ENCODE peak calls at places on chromosomes 13 and 19, in six cellular contexts. H is aorta; G is right lobe of liver; O is hepatocyte; E is tibial nerve; J is CD4-positive, alpha-beta T cell. T is an unnamed sample.
A peak's percentile ranks its signal among the peaks of the same experiment; 100 is the strongest.

GRCh38 chr13:33838567-33839131 is 20.7 kb downstream of the RFC3 start:
- DNase-seq in H (no peak), G (no peak), O (no peak), E (peak; percentile 11), J (no peak), T (no peak)

GRCh38 chr19:1239796-1240737 is 1.5 kb upstream of the ATP5F1D start:
- DNase-seq in H (peak; percentile 91), G (peak; percentile 86), O (peak; percentile 98), E (peak; percentile 80), J (peak; percentile 87), T (peak; percentile 89)

GRCh38 chr19:18898533-18899408 is 2.8 kb upstream of the CERS1 start:
- DNase-seq in H (peak; percentile 37), G (no peak), O (no peak), E (no peak), J (no peak), T (no peak)

GRCh38 chr19:412356-413355 is 3.7 kb upstream of the C2CD4C start:
- DNase-seq in H (peak; percentile 24), G (peak; percentile 41), O (peak; percentile 67), E (no peak), J (no peak), T (peak; percentile 36)

GRCh38 chr19:12260861-12261260 is 33.8 kb downstream of the ZNF44 start:
- DNase-seq in H (no peak), G (no peak), O (no peak), E (no peak), J (no peak), T (no peak)

GRCh38 chr13:113291997-113292862 is 4.8 kb upstream of the LAMP1 start:
- DNase-seq in H (peak; percentile 56), G (no peak), O (peak; percentile 34), E (no peak), J (no peak), T (peak; percentile 66)

GRCh38 chr19:35167251-35168119 is 12.9 kb downstream of the FXYD5 start:
- DNase-seq in H (no peak), G (no peak), O (no peak), E (no peak), J (no peak), T (no peak)

GRCh38 chr13:112983428-112984196 is 14.6 kb downstream of the MCF2L start:
- DNase-seq in H (no peak), G (no peak), O (peak; percentile 83), E (no peak), J (no peak), T (no peak)

GRCh38 chr19:35773020-35773809 is 2.1 kb upstream of the ARHGAP33 start:
- DNase-seq in H (no peak), G (no peak), O (no peak), E (no peak), J (no peak), T (no peak)

GRCh38 chr19:13103961-13104847 is 1.5 kb upstream of the LYL1 start:
- DNase-seq in H (peak; percentile 81), G (peak; percentile 83), O (no peak), E (no peak), J (peak; percentile 51), T (peak; percentile 79)

GRCh38 chr13:20713014-20713376 is 9.5 kb downstream of the IL17D start:
- DNase-seq in H (no peak), G (no peak), O (no peak), E (no peak), J (no peak), T (no peak)

GRCh38 chr13:111139452-111139851 is 24.3 kb downstream of the ARHGEF7 start:
- DNase-seq in H (no peak), G (no peak), O (no peak), E (no peak), J (no peak), T (no peak)

GRCh38 chr19:13102416-13102665 is 317 bp downstream of the LYL1 start:
- DNase-seq in H (peak; percentile 86), G (no peak), O (no peak), E (no peak), J (no peak), T (no peak)

GRCh38 chr19:11570039-11570462 is 7.4 kb downstream of the ACP5 start:
- DNase-seq in H (no peak), G (no peak), O (no peak), E (no peak), J (no peak), T (no peak)

GRCh38 chr13:73449258-73449657 is 390.5 kb downstream of the KLF5 start:
- DNase-seq in H (no peak), G (no peak), O (no peak), E (no peak), J (no peak), T (no peak)

GRCh38 chr13:80177327-80177726 is 163.6 kb downstream of the SPRY2 start:
- DNase-seq in H (no peak), G (no peak), O (no peak), E (no peak), J (no peak), T (no peak)

GRCh38 chr13:32309312-32309711 is 5.9 kb downstream of the ZAR1L start:
- DNase-seq in H (no peak), G (no peak), O (no peak), E (no peak), J (no peak), T (no peak)

GRCh38 chr19:40411125-40411842 is 1.9 kb downstream of the PRX start:
- DNase-seq in H (no peak), G (no peak), O (no peak), E (no peak), J (no peak), T (no peak)

GRCh38 chr19:10560154-10560553 is 5.7 kb downstream of the KRI1 start:
- DNase-seq in H (no peak), G (no peak), O (no peak), E (no peak), J (no peak), T (no peak)

GRCh38 chr13:32261567-32261966 is 53.6 kb downstream of the ZAR1L start:
- DNase-seq in H (peak; percentile 83), G (no peak), O (peak; percentile 76), E (peak; percentile 55), J (no peak), T (no peak)

GRCh38 chr19:47095707-47096704 is 17.6 kb downstream of the ZC3H4 start:
- DNase-seq in H (no peak), G (peak; percentile 97), O (peak; percentile 92), E (no peak), J (no peak), T (peak; percentile 92)

GRCh38 chr19:29674374-29675119 is 9.3 kb downstream of the PLEKHF1 start:
- DNase-seq in H (no peak), G (no peak), O (no peak), E (no peak), J (no peak), T (no peak)

GRCh38 chr19:24098359-24098758 is 11.4 kb downstream of the ZNF254 start:
- DNase-seq in H (no peak), G (no peak), O (no peak), E (no peak), J (no peak), T (no peak)

GRCh38 chr13:91797567-91797966 is 399.1 kb downstream of the GPC5 start:
- DNase-seq in H (no peak), G (no peak), O (no peak), E (no peak), J (no peak), T (no peak)

GRCh38 chr13:111882351-111882750 is 184.6 kb upstream of the SOX1 start:
- DNase-seq in H (no peak), G (no peak), O (no peak), E (no peak), J (no peak), T (no peak)

GRCh38 chr13:45297456-45298205 is 43.4 kb downstream of the TPT1 start:
- DNase-seq in H (no peak), G (no peak), O (no peak), E (no peak), J (no peak), T (no peak)

GRCh38 chr13:111399334-111399733 is 78.9 kb downstream of the TEX29 start:
- DNase-seq in H (no peak), G (no peak), O (no peak), E (no peak), J (no peak), T (no peak)

GRCh38 chr13:107324416-107325204 is 756.7 kb upstream of the ARGLU1 start:
- DNase-seq in H (no peak), G (no peak), O (no peak), E (no peak), J (no peak), T (no peak)

GRCh38 chr19:51944798-51945552 is 17.7 kb downstream of the ZNF613 start:
- DNase-seq in H (no peak), G (no peak), O (no peak), E (no peak), J (no peak), T (no peak)

DNA sequence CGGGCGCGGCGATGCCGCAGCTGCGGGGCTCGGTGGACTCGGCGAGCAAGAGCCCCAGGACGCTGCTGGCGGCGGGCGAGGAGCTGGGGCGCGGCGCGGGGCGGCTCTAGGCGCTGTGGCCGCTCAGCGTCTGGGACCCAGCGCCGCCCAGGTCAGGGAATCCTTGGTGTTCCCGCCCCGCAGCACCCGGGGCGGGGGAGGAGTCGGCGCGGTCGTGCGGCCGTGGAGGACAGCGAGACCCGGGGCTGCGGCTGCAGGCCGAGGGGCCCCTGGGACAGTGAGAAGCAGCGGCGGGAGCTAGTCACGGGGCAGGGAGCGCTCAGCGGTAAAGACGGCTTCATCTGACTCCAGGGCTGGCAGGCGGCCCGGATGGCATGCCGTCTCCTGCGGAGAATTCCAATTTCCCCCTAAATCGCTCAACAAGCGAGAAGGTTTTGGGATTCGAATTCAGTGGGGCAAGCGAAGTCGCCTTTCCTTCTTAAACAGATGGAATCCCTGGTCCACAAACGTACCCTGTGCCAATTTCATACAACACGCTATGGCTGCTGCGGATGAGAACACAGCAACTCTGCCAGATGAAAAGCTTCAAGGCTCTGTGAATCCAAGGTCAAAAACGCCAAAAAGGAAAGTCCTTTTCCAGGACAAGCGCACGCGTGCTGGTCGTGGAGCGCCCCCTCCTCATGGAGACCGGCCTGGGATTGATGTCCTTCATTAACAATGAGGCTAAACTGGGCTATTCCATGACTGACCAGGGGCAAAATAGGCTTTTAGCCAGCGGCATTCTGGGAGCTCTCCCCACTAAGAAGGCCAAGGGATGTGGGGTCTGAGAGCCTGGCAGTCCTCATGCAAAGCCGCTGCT is 4.2 kb upstream of the ZSCAN4 start:
- DNase-seq in H (peak; percentile 63), G (peak; percentile 50), O (peak; percentile 78), E (no peak), J (no peak), T (peak; percentile 50)
- H3K27me3 ChIP-seq in H (no peaks in the 10 kb centered on the region), G (no peaks in the 10 kb centered on the region), O (peaks cover 7% of the 10 kb centered on the region), E (peaks cover 3% of the 10 kb centered on the region), J (peaks cover 55% of the 10 kb centered on the region), T (peaks cover 27% of the 10 kb centered on the region)

DNA sequence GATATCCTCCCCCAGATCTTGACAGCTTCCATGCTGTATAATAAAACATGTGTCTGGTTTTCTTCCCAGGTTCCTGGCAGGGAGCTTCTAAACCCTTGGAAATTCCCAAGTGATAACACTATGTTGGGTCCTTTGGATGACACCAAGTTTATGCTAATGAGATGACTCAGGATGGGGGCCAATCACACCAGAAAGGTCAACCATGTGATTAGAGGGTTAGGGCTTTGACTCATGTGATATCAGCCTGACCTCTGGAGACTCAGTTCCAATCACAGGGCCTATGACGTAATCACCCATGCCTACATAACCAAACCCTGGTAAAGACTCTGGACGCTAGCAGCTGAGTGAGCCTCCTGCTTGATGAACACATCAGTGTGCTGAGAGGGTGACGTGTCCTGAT is 203.6 kb downstream of the DCLK1 start:
- DNase-seq in H (no peak), G (no peak), O (peak; percentile 67), E (peak; percentile 14), J (no peak), T (no peak)
- H3K27ac ChIP-seq in H (no peak overlapping the region), G (no peak overlapping the region), O (peak overlapping the region; percentile 81), E (peak overlapping the region; percentile 67), J (no peak overlapping the region), T (no peak overlapping the region)

GRCh38 chr19:16205205-16206045 is 7.7 kb downstream of the AP1M1 start:
- DNase-seq in H (no peak), G (peak; percentile 89), O (no peak), E (no peak), J (no peak), T (no peak)
- H3K27me3 ChIP-seq in H (no peaks in the 10 kb centered on the region), G (no peaks in the 10 kb centered on the region), O (no peaks in the 10 kb centered on the region), E (no peaks in the 10 kb centered on the region), J (no peaks in the 10 kb centered on the region), T (no peaks in the 10 kb centered on the region)

GRCh38 chr19:38774181-38774950 is 1.0 kb upstream of the LGALS7 start:
- DNase-seq in H (no peak), G (no peak), O (no peak), E (no peak), J (no peak), T (no peak)
- H3K27ac ChIP-seq in H (no peak overlapping the region), G (no peak overlapping the region), O (no peak overlapping the region), E (no peak overlapping the region), J (no peak overlapping the region), T (no peak overlapping the region)

T was measured in lower lobe of right lung.